ENCODE peak calls at places on chromosome 5, in seven cellular contexts. F is kidney epithelial cell, U is HL-60, I is fibroblast of villous mesenchyme, E is left lung, M is right atrium auricular region, C is thoracic aorta. D is an unnamed sample.

GRCh38 chr5:143003328-143003636 is 233.1 kb downstream of the ARHGAP26 start:
- DNase-seq in F (no peak), U (no peak), I (no peak), E (no peak), M (no peak), C (no peak), D (no peak)

GRCh38 chr5:151020304-151021031 is at the start of gene GPX3:
- DNase-seq in F (no peak), U (peak; percentile 73), I (peak; percentile 67), E (peak; percentile 95), M (peak; percentile 98), C (peak; percentile 75), D (peak; percentile 25)

GRCh38 chr5:95053253-95053652 is 231.6 kb downstream of the MCTP1 start:
- DNase-seq in F (no peak), U (no peak), I (no peak), E (no peak), M (no peak), C (no peak), D (no peak)

GRCh38 chr5:23412011-23412410 is 95.4 kb upstream of the PRDM9 start:
- DNase-seq in F (no peak), U (no peak), I (no peak), E (no peak), M (no peak), C (no peak), D (no peak)

GRCh38 chr5:640461-641330 is 28.6 kb downstream of the CEP72 start:
- DNase-seq in F (no peak), U (no peak), I (no peak), E (peak; percentile 76), M (no peak), C (no peak), D (no peak)

GRCh38 chr5:14327624-14328023 is 184.5 kb downstream of the TRIO start:
- DNase-seq in F (no peak), U (no peak), I (no peak), E (no peak), M (no peak), C (no peak), D (no peak)

GRCh38 chr5:147756566-147756965 is 26.0 kb downstream of the JAKMIP2 start:
- DNase-seq in F (no peak), U (no peak), I (no peak), E (no peak), M (no peak), C (no peak), D (no peak)

GRCh38 chr5:53991942-53992341 is 318.4 kb downstream of the ARL15 start:
- DNase-seq in F (no peak), U (no peak), I (peak; percentile 15), E (no peak), M (no peak), C (no peak), D (no peak)

GRCh38 chr5:21654-22233 is 70.2 kb upstream of the PLEKHG4B start:
- DNase-seq in F (no peak), U (peak; percentile 11), I (no peak), E (no peak), M (no peak), C (no peak), D (peak; percentile 18)

DNA sequence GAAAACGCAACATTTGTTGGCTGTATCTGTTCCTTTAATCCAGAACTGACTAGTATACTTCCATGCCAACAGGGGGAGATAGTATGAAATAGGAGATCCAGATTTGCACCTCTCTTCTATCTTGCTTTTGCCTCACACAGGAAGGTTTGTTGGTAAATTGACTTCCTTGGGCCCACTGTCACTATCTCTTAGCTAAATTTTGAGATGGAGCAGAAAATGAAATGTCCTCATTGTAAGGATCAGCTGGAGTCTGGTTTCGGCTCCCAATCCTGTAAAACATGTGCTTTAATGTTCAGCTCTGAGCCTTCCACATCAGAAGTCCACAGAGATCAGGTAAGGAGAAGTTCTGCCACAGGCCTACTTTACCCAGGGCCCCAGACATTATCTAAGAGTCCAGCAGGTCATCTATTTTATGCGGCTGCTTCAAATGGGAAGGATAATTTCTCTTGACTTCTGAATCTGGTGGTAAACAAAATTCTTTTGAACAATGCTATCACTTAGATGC is 176.8 kb downstream of the FER start:
- DNase-seq in F (no peak), U (no peak), I (no peak), E (no peak), M (no peak), C (no peak), D (no peak)
- TF ChIP-seq CTCF in F (peak; percentile 2), U (no peak), I (peak; percentile 11), E (no peak), M (no peak), C (no peak), D (no peak)

GRCh38 chr5:133757396-133757795 is 145.1 kb upstream of the FSTL4 start:
- DNase-seq in F (no peak), U (no peak), I (no peak), E (no peak), M (no peak), C (no peak), D (no peak)

GRCh38 chr5:133756036-133756435 is 143.7 kb upstream of the FSTL4 start:
- DNase-seq in F (no peak), U (no peak), I (no peak), E (no peak), M (no peak), C (no peak), D (no peak)

GRCh38 chr5:133753856-133754255 is 141.5 kb upstream of the FSTL4 start:
- DNase-seq in F (peak; percentile 25), U (no peak), I (no peak), E (no peak), M (no peak), C (no peak), D (no peak)

GRCh38 chr5:133756756-133757155 is 144.4 kb upstream of the FSTL4 start:
- DNase-seq in F (no peak), U (no peak), I (no peak), E (no peak), M (no peak), C (no peak), D (no peak)

GRCh38 chr5:133754575-133755169 is 142.3 kb upstream of the FSTL4 start:
- DNase-seq in F (no peak), U (no peak), I (peak; percentile 12), E (no peak), M (no peak), C (no peak), D (peak; percentile 7)
- TF ChIP-seq CTCF in F (peak; percentile 70), U (peak; percentile 28), I (peak; percentile 61), E (peak; percentile 33), M (no peak), C (peak; percentile 27), D (peak; percentile 42)

GRCh38 chr5:10684303-10685086 is 76.5 kb downstream of the DAP start:
- DNase-seq in F (no peak), U (no peak), I (no peak), E (no peak), M (no peak), C (no peak), D (no peak)
- TF ChIP-seq CTCF in F (no peak), U (no peak), I (no peak), E (no peak), M (no peak), C (no peak), D (no peak)

GRCh38 chr5:10801931-10802674 is 41.1 kb upstream of the DAP start:
- DNase-seq in F (no peak), U (no peak), I (no peak), E (no peak), M (no peak), C (no peak), D (no peak)
- TF ChIP-seq CTCF in F (no peak), U (no peak), I (peak; percentile 20), E (no peak), M (no peak), C (no peak), D (no peak)

DNA sequence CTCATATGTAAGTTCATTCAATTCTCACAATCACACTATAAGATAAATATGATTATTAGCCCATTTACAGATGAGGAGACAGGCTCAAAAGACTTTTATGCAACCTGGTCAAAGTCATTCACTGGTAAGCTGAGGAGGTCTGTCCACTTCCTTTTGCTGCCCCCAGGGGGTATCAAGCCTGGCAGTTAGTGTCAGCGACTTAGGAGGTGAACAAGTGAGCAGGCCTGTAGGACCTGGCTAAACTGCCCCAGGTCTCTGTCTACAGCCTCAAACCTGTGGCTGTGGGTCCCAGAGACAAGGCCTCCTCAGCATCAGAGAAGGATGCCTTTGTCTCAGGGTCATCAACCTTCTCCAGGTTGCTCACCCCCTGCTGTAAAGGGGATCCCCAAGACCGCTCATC is 10.4 kb downstream of the TGFBI start:
- DNase-seq in F (no peak), U (no peak), I (no peak), E (no peak), M (no peak), C (no peak), D (no peak)
- TF ChIP-seq CTCF in F (no peak), U (no peak), I (peak; percentile 2), E (no peak), M (no peak), C (no peak), D (no peak)

GRCh38 chr5:43019293-43019614 is 20.9 kb downstream of the ANXA2R start:
- DNase-seq in F (no peak), U (no peak), I (no peak), E (peak; percentile 64), M (no peak), C (no peak), D (no peak)

GRCh38 chr5:43017438-43017820 is 22.7 kb downstream of the ANXA2R start:
- DNase-seq in F (no peak), U (peak; percentile 49), I (peak; percentile 53), E (peak; percentile 60), M (no peak), C (no peak), D (peak; percentile 55)

GRCh38 chr5:43024217-43024616 is 15.9 kb downstream of the ANXA2R start:
- DNase-seq in F (no peak), U (no peak), I (no peak), E (no peak), M (no peak), C (no peak), D (no peak)

GRCh38 chr5:43019615-43020293 is 20.4 kb downstream of the ANXA2R start:
- DNase-seq in F (no peak), U (peak; percentile 89), I (peak; percentile 92), E (peak; percentile 76), M (no peak), C (no peak), D (peak; percentile 91)

GRCh38 chr5:43020294-43020711 is 19.8 kb downstream of the ANXA2R start:
- DNase-seq in F (no peak), U (no peak), I (no peak), E (no peak), M (no peak), C (no peak), D (peak; percentile 59)
- TF ChIP-seq CTCF in F (no peak), U (no peak), I (no peak), E (no peak), M (no peak), C (no peak), D (no peak)

GRCh38 chr5:44860267-44860666 is 51.5 kb downstream of the MRPS30 start:
- DNase-seq in F (no peak), U (no peak), I (no peak), E (no peak), M (no peak), C (no peak), D (no peak)

GRCh38 chr5:44868541-44868940 is 59.8 kb downstream of the MRPS30 start:
- DNase-seq in F (peak; percentile 5), U (no peak), I (no peak), E (no peak), M (no peak), C (no peak), D (no peak)

DNA sequence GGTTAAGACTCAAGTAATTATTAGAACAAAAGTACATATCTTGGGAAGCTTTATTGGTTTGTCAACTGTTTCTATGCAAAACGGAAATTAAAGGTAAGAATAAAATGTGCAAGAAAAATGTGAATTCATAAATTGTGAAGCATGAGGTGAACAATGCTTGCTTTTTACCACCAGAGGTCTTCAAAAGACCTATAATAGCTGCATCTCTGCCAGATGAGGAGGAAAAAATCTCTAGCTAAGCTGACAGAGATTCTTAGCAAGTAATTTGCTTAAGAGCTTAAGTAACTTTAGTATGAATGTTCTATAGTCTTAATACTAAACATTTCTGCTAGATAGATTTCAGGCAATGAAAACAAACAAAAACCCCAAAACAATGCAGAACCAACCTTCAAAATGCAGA is 54.1 kb downstream of the MRPS30 start:
- DNase-seq in F (peak; percentile 10), U (no peak), I (peak; percentile 4), E (no peak), M (no peak), C (no peak), D (peak; percentile 1)
- TF ChIP-seq CTCF in F (peak; percentile 56), U (no peak), I (peak; percentile 21), E (no peak), M (no peak), C (no peak), D (peak; percentile 22)

D was measured in IMR-90.